ENCODE peak calls at places on chromosome 1, in seven cellular contexts. R is DMS153, Q is left lung, O is body of pancreas, D is kidney epithelial cell, Y is ACHN, S is ovary. J is an unnamed sample.

GRCh38 chr1:85048296-85049064 is at the start of gene MCOLN3:
- DNase-seq in R (peak), Q (peak), O (peak), D (no peak), Y (peak), S (peak), J (peak)

GRCh38 chr1:212430955-212431394 is 1.7 kb upstream of the NENF start:
- DNase-seq in R (peak), Q (no peak), O (no peak), D (no peak), Y (no peak), S (no peak), J (no peak)

GRCh38 chr1:153349363-153350340 is 1.0 kb upstream of the PGLYRP4 start:
- DNase-seq in R (no peak), Q (no peak), O (no peak), D (no peak), Y (no peak), S (no peak), J (peak)

GRCh38 chr1:247115545-247115944 is 11.4 kb upstream of the ZNF669 start:
- DNase-seq in R (no peak), Q (no peak), O (no peak), D (no peak), Y (no peak), S (no peak), J (no peak)

GRCh38 chr1:61448934-61449368 is 276.0 kb downstream of the TM2D1 start:
- DNase-seq in R (no peak), Q (no peak), O (peak), D (no peak), Y (no peak), S (peak), J (no peak)

GRCh38 chr1:10514490-10515235 is 39.9 kb downstream of the PEX14 start:
- DNase-seq in R (peak), Q (no peak), O (no peak), D (no peak), Y (peak), S (no peak), J (no peak)

GRCh38 chr1:69700770-69701169 is 133.0 kb downstream of the LRRC7 start:
- DNase-seq in R (no peak), Q (no peak), O (peak), D (no peak), Y (peak), S (no peak), J (no peak)

GRCh38 chr1:214446772-214447556 is 104.4 kb downstream of the PTPN14 start:
- DNase-seq in R (no peak), Q (no peak), O (peak), D (peak), Y (peak), S (no peak), J (no peak)

GRCh38 chr1:109499661-109500536 is 6.0 kb downstream of the CYB561D1 start:
- DNase-seq in R (no peak), Q (no peak), O (peak), D (peak), Y (peak), S (no peak), J (no peak)

GRCh38 chr1:199122532-199123311 is 483.9 kb downstream of the PTPRC start:
- DNase-seq in R (no peak), Q (no peak), O (no peak), D (peak), Y (no peak), S (no peak), J (no peak)

GRCh38 chr1:53582211-53583020 is 123.2 kb downstream of the DMRTB1 start:
- DNase-seq in R (no peak), Q (no peak), O (peak), D (no peak), Y (no peak), S (peak), J (no peak)